ENCODE peak calls at places on chromosomes 3 and 15, in ten cellular contexts. X is fibroblast of lung, M is small intestine, G is SK-N-SH, R is sigmoid colon, O is esophagus muscularis mucosa, T is transverse colon, Z is astrocyte, D is hepatocyte, A is kidney epithelial cell. S is an unnamed sample. For H3K36me3, the result is how much of the 10 kb centered on the place peaks cover.

GRCh38 chr15:37881237-37882013 is 53.0 kb upstream of the TMCO5A start:
- DNase-seq in X (no peak), M (no peak), G (no peak), R (no peak), O (no peak), T (no peak), Z (no peak), D (no peak), A (no peak), S (no peak)

GRCh38 chr3:184822081-184822480 is 10.1 kb downstream of the VPS8 start:
- DNase-seq in X (no peak), M (no peak), G (no peak), R (no peak), O (no peak), T (no peak), Z (no peak), D (no peak), A (no peak), S (no peak)

GRCh38 chr3:45968706-45969105 is 25.4 kb downstream of the CXCR6 start:
- DNase-seq in X (peak), M (no peak), G (no peak), R (no peak), O (no peak), T (no peak), Z (peak), D (peak), A (no peak), S (no peak)

GRCh38 chr3:142963266-142964149 is at the start of gene PAQR9:
- DNase-seq in X (peak), M (no peak), G (peak), R (no peak), O (no peak), T (no peak), Z (peak), D (peak), A (no peak), S (peak)

GRCh38 chr3:123799544-123800351 is 84.4 kb downstream of the MYLK start:
- DNase-seq in X (peak), M (peak), G (no peak), R (no peak), O (no peak), T (peak), Z (peak), D (peak), A (peak), S (peak)

GRCh38 chr15:70382762-70383458 is 285.2 kb upstream of the TLE3 start:
- DNase-seq in X (no peak), M (no peak), G (no peak), R (no peak), O (peak), T (no peak), Z (no peak), D (no peak), A (no peak), S (no peak)

GRCh38 chr3:185754920-185755319 is 69.9 kb downstream of the IGF2BP2 start:
- DNase-seq in X (no peak), M (no peak), G (no peak), R (no peak), O (no peak), T (no peak), Z (no peak), D (no peak), A (no peak), S (no peak)

GRCh38 chr3:32470362-32470761 is 32.3 kb downstream of the CMTM6 start:
- DNase-seq in X (no peak), M (no peak), G (no peak), R (no peak), O (no peak), T (no peak), Z (no peak), D (no peak), A (no peak), S (no peak)

GRCh38 chr3:88149516-88150362 is at the start of gene C3orf38:
- DNase-seq in X (peak), M (peak), G (peak), R (peak), O (peak), T (peak), Z (peak), D (peak), A (peak), S (peak)

GRCh38 chr3:189689625-189690024 is 58.4 kb downstream of the TP63 start:
- DNase-seq in X (no peak), M (no peak), G (no peak), R (no peak), O (no peak), T (no peak), Z (no peak), D (no peak), A (no peak), S (no peak)

GRCh38 chr3:154862265-154862664 is 217.9 kb upstream of the MME start:
- DNase-seq in X (peak), M (no peak), G (no peak), R (no peak), O (no peak), T (no peak), Z (peak), D (no peak), A (peak), S (no peak)

GRCh38 chr3:71484047-71484446 is 99.5 kb downstream of the FOXP1 start:
- DNase-seq in X (no peak), M (no peak), G (no peak), R (no peak), O (no peak), T (no peak), Z (no peak), D (no peak), A (no peak), S (no peak)

GRCh38 chr3:37163262-37164020 is 10.9 kb downstream of the LRRFIP2 start:
- DNase-seq in X (peak), M (no peak), G (peak), R (no peak), O (no peak), T (no peak), Z (peak), D (no peak), A (no peak), S (no peak)

GRCh38 chr15:22952826-22953579 is 27.2 kb downstream of the CYFIP1 start:
- DNase-seq in X (no peak), M (no peak), G (no peak), R (peak), O (no peak), T (no peak), Z (no peak), D (no peak), A (no peak), S (no peak)

GRCh38 chr3:71156062-71156665 is 427.4 kb downstream of the FOXP1 start:
- DNase-seq in X (no peak), M (no peak), G (no peak), R (no peak), O (no peak), T (no peak), Z (no peak), D (peak), A (no peak), S (no peak)

GRCh38 chr3:12369029-12369428 is 80.2 kb downstream of the PPARG start:
- DNase-seq in X (no peak), M (no peak), G (no peak), R (no peak), O (no peak), T (no peak), Z (no peak), D (no peak), A (no peak), S (no peak)

GRCh38 chr3:42014443-42014945 is 52.6 kb upstream of the ULK4 start:
- DNase-seq in X (no peak), M (peak), G (no peak), R (no peak), O (no peak), T (peak), Z (no peak), D (no peak), A (no peak), S (no peak)

GRCh38 chr15:34721802-34722795 is 32.7 kb downstream of the GJD2 start:
- DNase-seq in X (peak), M (peak), G (peak), R (peak), O (no peak), T (no peak), Z (peak), D (peak), A (no peak), S (peak)

GRCh38 chr3:179710079-179710478 is 57.2 kb downstream of the USP13 start:
- DNase-seq in X (no peak), M (no peak), G (no peak), R (no peak), O (no peak), T (no peak), Z (no peak), D (no peak), A (no peak), S (no peak)

GRCh38 chr15:49215768-49216739 is 46.0 kb downstream of the GALK2 start:
- DNase-seq in X (peak), M (peak), G (no peak), R (no peak), O (no peak), T (peak), Z (no peak), D (no peak), A (peak), S (no peak)

GRCh38 chr15:41561777-41562145 is 2.7 kb downstream of the TYRO3 start:
- DNase-seq in X (peak), M (no peak), G (no peak), R (peak), O (no peak), T (peak), Z (peak), D (no peak), A (no peak), S (no peak)

GRCh38 chr3:152638707-152639450 is 196.1 kb upstream of the P2RY1 start:
- DNase-seq in X (peak), M (peak), G (no peak), R (peak), O (no peak), T (no peak), Z (peak), D (peak), A (no peak), S (no peak)

GRCh38 chr3:115074502-115074901 is 72.6 kb downstream of the ZBTB20 start:
- DNase-seq in X (peak), M (peak), G (no peak), R (no peak), O (no peak), T (no peak), Z (peak), D (peak), A (no peak), S (no peak)

GRCh38 chr15:70859998-70860397 is 6.0 kb upstream of the LARP6 start:
- DNase-seq in X (no peak), M (no peak), G (no peak), R (no peak), O (no peak), T (no peak), Z (no peak), D (no peak), A (no peak), S (no peak)

GRCh38 chr15:33293619-33294309 is 17.0 kb upstream of the RYR3 start:
- DNase-seq in X (peak), M (no peak), G (no peak), R (no peak), O (peak), T (no peak), Z (peak), D (no peak), A (no peak), S (no peak)

GRCh38 chr3:189308594-189308993 is 136.8 kb downstream of the TPRG1 start:
- DNase-seq in X (no peak), M (no peak), G (no peak), R (no peak), O (no peak), T (no peak), Z (no peak), D (peak), A (no peak), S (no peak)

GRCh38 chr3:142940472-142940871 is 23.0 kb downstream of the PAQR9 start:
- DNase-seq in X (no peak), M (no peak), G (no peak), R (no peak), O (no peak), T (no peak), Z (no peak), D (no peak), A (no peak), S (no peak)

GRCh38 chr3:81485444-81485865 is 276.0 kb downstream of the GBE1 start:
- DNase-seq in X (peak), M (peak), G (no peak), R (no peak), O (no peak), T (peak), Z (peak), D (peak), A (peak), S (peak)

DNA sequence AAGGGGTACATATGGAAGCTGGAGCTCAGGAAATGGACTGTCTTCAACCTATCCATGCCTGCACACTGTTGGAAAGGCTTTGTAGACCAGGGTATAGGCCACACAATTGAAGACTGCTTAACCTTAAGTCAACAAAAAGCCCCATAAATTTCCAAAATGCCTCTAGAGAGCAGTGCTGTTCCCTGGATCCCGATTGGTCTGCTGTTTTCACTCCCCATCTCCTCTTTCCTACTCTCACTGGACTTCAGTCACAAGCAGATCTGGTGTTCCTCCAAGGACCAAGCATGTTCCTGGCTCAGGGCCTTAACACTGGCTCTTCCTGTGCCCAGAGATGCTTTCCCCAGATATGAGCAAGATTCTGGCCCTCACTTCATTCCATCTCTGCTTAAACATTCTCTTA is 22.8 kb upstream of the LRRC34 start:
- DNase-seq in X (no peak), M (no peak), G (no peak), R (no peak), O (no peak), T (no peak), Z (no peak), D (no peak), A (no peak), S (no peak)
- H3K36me3 ChIP-seq in X (under half), M (under half), G (under half), R (under half), O (under half), T (under half), Z (under half), D (under half), A (under half), S (under half)

GRCh38 chr3:165395188-165395587 is 199.0 kb upstream of the SLITRK3 start:
- DNase-seq in X (no peak), M (no peak), G (no peak), R (no peak), O (no peak), T (no peak), Z (no peak), D (no peak), A (no peak), S (no peak)
- H3K4me3 ChIP-seq in X (no peak), M (no peak), G (no peak), R (no peak), O (no peak), T (no peak), Z (no peak), D (no peak), A (no peak), S (no peak)

GRCh38 chr3:36075491-36075890 is 304.8 kb upstream of the STAC start:
- DNase-seq in X (peak), M (no peak), G (no peak), R (no peak), O (no peak), T (no peak), Z (peak), D (no peak), A (peak), S (peak)

DNA sequence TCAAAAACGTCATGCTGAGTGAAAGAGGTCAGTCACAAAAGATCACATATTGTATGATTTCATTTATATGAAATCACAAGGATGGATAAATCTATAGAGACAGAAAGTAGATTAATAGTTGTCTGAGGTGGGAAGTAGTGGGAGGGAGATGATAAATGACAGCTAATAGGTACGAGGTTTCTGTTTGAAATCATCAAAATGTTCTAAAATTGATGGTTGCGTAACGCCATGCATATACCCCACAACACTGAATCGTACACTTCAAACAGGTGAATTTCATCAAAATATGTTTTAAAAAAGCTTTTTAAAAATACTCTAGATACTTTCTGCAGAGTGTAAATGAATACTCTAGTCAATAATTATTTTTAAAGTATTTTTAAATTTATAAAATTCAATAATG is 303.0 kb upstream of the STAC start:
- DNase-seq in X (no peak), M (no peak), G (no peak), R (no peak), O (no peak), T (no peak), Z (no peak), D (no peak), A (no peak), S (no peak)
- H3K36me3 ChIP-seq in X (under half), M (under half), G (under half), R (under half), O (under half), T (under half), Z (under half), D (under half), A (under half), S (under half)

DNA sequence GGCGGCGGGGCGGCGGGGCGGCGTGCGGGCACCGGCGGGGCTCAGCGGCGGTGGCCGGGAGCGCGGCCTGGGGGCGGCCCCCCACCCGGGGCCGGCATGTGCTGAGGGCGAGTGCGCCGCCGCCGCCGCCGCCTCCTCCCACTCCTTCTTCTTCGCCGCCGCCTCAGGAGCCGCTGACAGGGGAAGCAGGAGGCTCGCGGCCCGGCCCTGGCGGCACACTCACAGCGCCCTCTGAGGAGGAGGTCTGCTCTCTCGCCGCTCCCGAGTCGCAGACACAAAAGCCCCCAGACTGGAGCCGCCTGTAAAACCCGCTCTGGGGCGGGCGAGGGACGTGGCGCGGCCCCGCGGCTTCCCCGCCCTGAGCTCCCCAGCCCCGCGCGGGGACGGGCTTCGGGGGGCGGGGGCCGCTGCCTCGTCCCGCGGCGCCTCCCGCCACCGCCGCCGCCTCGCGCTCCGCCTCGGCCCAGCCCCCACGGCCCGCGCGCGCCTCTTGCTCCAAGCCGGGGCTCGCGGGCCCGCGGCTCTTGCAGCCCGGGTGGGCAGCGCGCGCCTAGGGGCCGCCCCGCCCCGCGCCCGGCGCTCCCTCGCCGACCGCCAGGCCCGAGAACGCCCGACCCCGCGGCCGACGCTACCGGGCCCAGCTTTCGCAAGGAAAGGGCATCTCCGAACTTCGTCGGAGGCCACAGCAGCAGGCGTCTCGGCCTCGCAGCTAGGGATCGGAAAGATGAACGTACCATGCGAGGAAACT is at the start of gene PYGO1:
- DNase-seq in X (peak), M (peak), G (peak), R (peak), O (no peak), T (peak), Z (peak), D (peak), A (no peak), S (peak)
- H3K4me3 ChIP-seq in X (peak), M (peak), G (peak), R (peak), O (peak), T (peak), Z (peak), D (peak), A (peak), S (peak)

GRCh38 chr15:80904941-80905532 is 84.6 kb downstream of the MESD start:
- DNase-seq in X (no peak), M (no peak), G (no peak), R (no peak), O (no peak), T (no peak), Z (no peak), D (no peak), A (no peak), S (no peak)
- H3K36me3 ChIP-seq in X (under half), M (under half), G (under half), R (under half), O (under half), T (under half), Z (under half), D (under half), A (under half), S (under half)

DNA sequence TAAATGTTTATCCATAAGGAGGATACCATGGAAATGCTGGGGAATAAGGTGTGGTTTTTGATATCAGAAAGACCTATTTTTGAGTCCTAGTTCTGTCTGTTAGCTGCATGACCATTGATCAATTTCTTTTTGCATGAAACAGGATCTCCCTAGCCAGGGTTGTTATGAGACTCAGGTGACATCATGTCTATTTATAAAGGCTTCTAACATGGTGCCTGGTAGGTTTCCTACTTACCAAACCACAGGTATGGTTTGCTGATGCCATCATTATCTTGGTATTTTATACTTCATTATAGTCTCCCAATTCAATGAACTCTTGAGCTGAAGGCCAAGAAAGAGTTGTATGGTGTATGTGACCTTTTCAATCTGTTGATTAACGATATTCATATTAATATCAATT is 144.0 kb downstream of the CLSTN2 start:
- DNase-seq in X (peak), M (no peak), G (no peak), R (no peak), O (no peak), T (no peak), Z (peak), D (no peak), A (peak), S (no peak)
- H3K4me3 ChIP-seq in X (no peak), M (no peak), G (no peak), R (no peak), O (no peak), T (no peak), Z (no peak), D (no peak), A (no peak), S (no peak)

GRCh38 chr3:108548886-108549285 is 38.5 kb upstream of the MYH15 start:
- DNase-seq in X (no peak), M (no peak), G (no peak), R (no peak), O (no peak), T (no peak), Z (no peak), D (no peak), A (no peak), S (no peak)

GRCh38 chr3:108546692-108547091 is 36.3 kb upstream of the MYH15 start:
- DNase-seq in X (no peak), M (no peak), G (no peak), R (no peak), O (no peak), T (no peak), Z (no peak), D (no peak), A (no peak), S (no peak)

GRCh38 chr3:108546249-108546648 is 35.9 kb upstream of the MYH15 start:
- DNase-seq in X (no peak), M (peak), G (no peak), R (no peak), O (no peak), T (no peak), Z (peak), D (no peak), A (no peak), S (no peak)

GRCh38 chr3:108552267-108553159 is 36.7 kb downstream of the CIP2A start:
- DNase-seq in X (peak), M (peak), G (peak), R (no peak), O (no peak), T (no peak), Z (peak), D (peak), A (no peak), S (no peak)

GRCh38 chr3:108548304-108548703 is 37.9 kb upstream of the MYH15 start:
- DNase-seq in X (no peak), M (no peak), G (no peak), R (no peak), O (no peak), T (no peak), Z (no peak), D (no peak), A (no peak), S (no peak)
- H3K36me3 ChIP-seq in X (under half), M (under half), G (under half), R (under half), O (under half), T (under half), Z (under half), D (under half), A (under half), S (under half)